ENCODE peak calls at places on chromosomes 11 and 22, in four cellular contexts. One of them, this sample, is unnamed.

GRCh38 chr11:111513240-111513605 is 1.0 kb upstream of the BTG4 start:
- DNase-seq in right lobe of liver: no peak
- DNase-seq in osteoblast: no peak
- DNase-seq in GM23338: no peak
- DNase-seq in this sample: no peak

GRCh38 chr11:27183672-27184457 is 143.2 kb downstream of the BBOX1 start:
- DNase-seq in GM23338: peak; percentile 82
- DNase-seq in right lobe of liver: peak; percentile 35
- DNase-seq in osteoblast: no peak
- DNase-seq in this sample: peak; percentile 51

GRCh38 chr22:39332441-39333064 is 13.1 kb upstream of the RPL3 start:
- DNase-seq in osteoblast: no peak
- DNase-seq in right lobe of liver: no peak
- DNase-seq in GM23338: no peak
- DNase-seq in this sample: no peak

GRCh38 chr11:31884080-31884479 is 73.0 kb upstream of the PAX6 start:
- DNase-seq in GM23338: no peak
- DNase-seq in right lobe of liver: no peak
- DNase-seq in osteoblast: no peak
- DNase-seq in this sample: no peak

GRCh38 chr22:22798716-22799115 is 88.9 kb upstream of the IGLL5 start:
- DNase-seq in GM23338: no peak
- DNase-seq in right lobe of liver: no peak
- DNase-seq in osteoblast: no peak
- DNase-seq in this sample: no peak

GRCh38 chr22:40556641-40557040 is 79.9 kb downstream of the MRTFA start:
- DNase-seq in osteoblast: no peak
- DNase-seq in GM23338: no peak
- DNase-seq in right lobe of liver: no peak
- DNase-seq in this sample: no peak

GRCh38 chr22:20986365-20986764 is 4.3 kb downstream of the LZTR1 start:
- DNase-seq in osteoblast: no peak
- DNase-seq in GM23338: no peak
- DNase-seq in right lobe of liver: no peak
- DNase-seq in this sample: no peak

GRCh38 chr11:119594639-119595249 is 134.3 kb downstream of the NECTIN1 start:
- DNase-seq in GM23338: no peak
- DNase-seq in osteoblast: peak; percentile 88
- DNase-seq in right lobe of liver: no peak
- DNase-seq in this sample: peak; percentile 49

GRCh38 chr11:68527585-68527984 is 67.0 kb downstream of the PPP6R3 start:
- DNase-seq in osteoblast: no peak
- DNase-seq in GM23338: no peak
- DNase-seq in right lobe of liver: no peak
- DNase-seq in this sample: no peak

GRCh38 chr11:59135648-59136461 is 6.8 kb upstream of the FAM111A start:
- DNase-seq in right lobe of liver: peak; percentile 83
- DNase-seq in osteoblast: peak; percentile 91
- DNase-seq in GM23338: peak; percentile 88
- DNase-seq in this sample: peak; percentile 82

GRCh38 chr11:44877908-44878459 is 72.7 kb downstream of the TP53I11 start:
- DNase-seq in osteoblast: peak; percentile 48
- DNase-seq in right lobe of liver: no peak
- DNase-seq in GM23338: peak; percentile 46
- DNase-seq in this sample: no peak

GRCh38 chr11:119295178-119295577 is 21.8 kb downstream of the MCAM start:
- DNase-seq in osteoblast: no peak
- DNase-seq in right lobe of liver: no peak
- DNase-seq in GM23338: no peak
- DNase-seq in this sample: no peak

GRCh38 chr11:133966147-133966546 is 9.4 kb upstream of the IGSF9B start:
- DNase-seq in right lobe of liver: no peak
- DNase-seq in osteoblast: no peak
- DNase-seq in GM23338: no peak
- DNase-seq in this sample: no peak

GRCh38 chr11:133969072-133969471 is 12.3 kb upstream of the IGSF9B start:
- DNase-seq in osteoblast: no peak
- DNase-seq in right lobe of liver: no peak
- DNase-seq in GM23338: no peak
- DNase-seq in this sample: no peak

GRCh38 chr11:133968300-133968699 is 11.5 kb upstream of the IGSF9B start:
- DNase-seq in GM23338: peak; percentile 69
- DNase-seq in osteoblast: no peak
- DNase-seq in right lobe of liver: no peak
- DNase-seq in this sample: no peak

GRCh38 chr11:133966924-133967598 is 10.3 kb upstream of the IGSF9B start:
- DNase-seq in osteoblast: no peak
- DNase-seq in GM23338: peak; percentile 83
- DNase-seq in right lobe of liver: no peak
- DNase-seq in this sample: no peak

DNA sequence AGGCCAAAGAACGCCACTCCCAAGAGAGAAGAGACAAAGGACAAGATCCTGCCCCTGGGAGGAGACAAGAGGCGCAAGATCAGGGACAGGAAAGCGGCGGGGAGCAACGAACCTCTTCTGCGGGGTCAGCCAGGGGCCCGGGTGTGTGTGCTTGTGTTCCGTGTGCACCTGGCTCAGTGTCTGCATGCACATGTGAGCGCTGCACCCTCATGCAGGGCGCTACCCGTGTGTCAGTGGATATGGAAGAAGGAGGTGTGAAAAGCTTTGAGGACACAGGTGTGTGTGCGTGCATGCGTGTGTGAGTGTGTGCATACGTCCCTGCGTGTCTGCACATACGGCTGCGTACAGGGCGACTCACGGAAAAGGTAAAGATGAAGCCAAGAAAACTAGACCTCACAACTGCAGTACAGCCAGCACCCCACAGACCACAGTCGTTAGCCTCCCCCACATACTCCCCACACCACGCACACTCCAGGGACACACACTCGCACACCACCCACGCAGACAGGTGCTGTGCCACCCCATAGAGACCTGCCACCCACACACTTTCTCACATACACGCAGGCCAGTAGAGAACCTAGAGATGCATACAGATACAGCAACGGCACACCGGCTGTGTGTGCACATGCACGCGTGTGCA is 11.0 kb upstream of the IGSF9B start:
- DNase-seq in GM23338: no peak
- DNase-seq in osteoblast: no peak
- DNase-seq in right lobe of liver: no peak
- DNase-seq in this sample: no peak
- TF ChIP-seq CTCF in GM23338: no peak
- TF ChIP-seq CTCF in osteoblast: no peak
- TF ChIP-seq CTCF in right lobe of liver: no peak
- TF ChIP-seq CTCF in this sample: no peak

DNA sequence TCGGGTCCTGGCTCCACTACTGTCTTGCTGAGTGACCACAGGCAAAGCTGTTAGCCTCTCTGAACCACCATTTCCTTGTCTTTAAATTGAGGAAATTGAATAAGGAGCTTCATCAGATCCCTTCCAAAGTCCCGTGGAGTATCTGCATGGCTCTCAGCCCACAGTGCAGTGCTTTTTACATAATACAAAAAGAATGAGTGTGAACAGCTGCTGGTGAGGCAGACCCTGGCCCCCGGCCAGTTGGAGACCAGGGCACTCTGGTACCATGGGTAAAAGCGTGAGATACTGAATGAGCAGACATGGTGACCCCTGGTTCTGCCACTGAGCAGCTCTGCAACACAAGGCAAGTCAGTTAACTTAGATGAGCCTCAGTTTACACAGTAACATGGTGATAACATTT is 86.8 kb downstream of the GALNT18 start:
- DNase-seq in GM23338: no peak
- DNase-seq in right lobe of liver: no peak
- DNase-seq in osteoblast: no peak
- DNase-seq in this sample: no peak
- H3K27ac ChIP-seq in GM23338: no peak overlapping the region
- H3K27ac ChIP-seq in right lobe of liver: no peak overlapping the region
- H3K27ac ChIP-seq in osteoblast: no peak overlapping the region
- H3K27ac ChIP-seq in this sample: peak overlapping the region; percentile 75

DNA sequence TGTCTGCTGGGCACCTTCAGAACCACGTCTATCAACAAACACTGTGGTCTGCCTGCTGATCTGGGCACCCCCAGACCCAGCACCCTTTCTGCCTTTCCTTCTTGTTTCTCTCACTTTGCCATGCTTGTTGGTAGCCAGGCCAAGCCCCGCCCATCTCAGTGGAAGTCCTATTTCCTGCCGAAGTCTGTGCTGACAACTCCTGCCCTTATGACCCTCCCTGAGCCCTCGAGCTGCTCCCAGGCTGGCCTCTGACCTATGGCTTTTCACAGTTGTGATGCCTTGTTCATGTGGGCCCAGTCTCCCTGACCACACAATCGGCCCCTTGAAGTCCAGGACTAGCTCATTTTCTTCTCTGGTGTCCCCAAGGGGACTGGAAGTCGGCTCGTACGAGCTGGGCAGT is 132.1 kb downstream of the DSCAML1 start:
- DNase-seq in GM23338: no peak
- DNase-seq in right lobe of liver: no peak
- DNase-seq in osteoblast: no peak
- DNase-seq in this sample: no peak
- H3K27me3 ChIP-seq in GM23338: no peaks in the 10 kb centered on the region
- H3K27me3 ChIP-seq in right lobe of liver: no peaks in the 10 kb centered on the region
- H3K27me3 ChIP-seq in osteoblast: peaks cover 5% of the 10 kb centered on the region
- H3K27me3 ChIP-seq in this sample: peaks cover 3% of the 10 kb centered on the region

GRCh38 chr11:108662700-108663099 is 2.2 kb upstream of the DDX10 start:
- DNase-seq in osteoblast: no peak
- DNase-seq in right lobe of liver: no peak
- DNase-seq in GM23338: no peak
- DNase-seq in this sample: no peak

GRCh38 chr11:108664241-108664640 is 628 bp upstream of the DDX10 start:
- DNase-seq in GM23338: no peak
- DNase-seq in osteoblast: peak; percentile 53
- DNase-seq in right lobe of liver: no peak
- DNase-seq in this sample: no peak

GRCh38 chr11:108663154-108663877 is 1.6 kb upstream of the DDX10 start:
- DNase-seq in right lobe of liver: no peak
- DNase-seq in osteoblast: no peak
- DNase-seq in GM23338: no peak
- DNase-seq in this sample: no peak

GRCh38 chr11:108666373-108666772 is 1.5 kb downstream of the DDX10 start:
- DNase-seq in GM23338: peak; percentile 48
- DNase-seq in right lobe of liver: no peak
- DNase-seq in osteoblast: no peak
- DNase-seq in this sample: no peak

GRCh38 chr11:108664730-108665525 is at the start of gene DDX10:
- DNase-seq in osteoblast: peak; percentile 95
- DNase-seq in right lobe of liver: peak; percentile 97
- DNase-seq in GM23338: peak; percentile 99
- DNase-seq in this sample: peak; percentile 99
- TF ChIP-seq CTCF in osteoblast: no peak
- TF ChIP-seq CTCF in right lobe of liver: no peak
- TF ChIP-seq CTCF in GM23338: no peak
- TF ChIP-seq CTCF in this sample: no peak

DNA sequence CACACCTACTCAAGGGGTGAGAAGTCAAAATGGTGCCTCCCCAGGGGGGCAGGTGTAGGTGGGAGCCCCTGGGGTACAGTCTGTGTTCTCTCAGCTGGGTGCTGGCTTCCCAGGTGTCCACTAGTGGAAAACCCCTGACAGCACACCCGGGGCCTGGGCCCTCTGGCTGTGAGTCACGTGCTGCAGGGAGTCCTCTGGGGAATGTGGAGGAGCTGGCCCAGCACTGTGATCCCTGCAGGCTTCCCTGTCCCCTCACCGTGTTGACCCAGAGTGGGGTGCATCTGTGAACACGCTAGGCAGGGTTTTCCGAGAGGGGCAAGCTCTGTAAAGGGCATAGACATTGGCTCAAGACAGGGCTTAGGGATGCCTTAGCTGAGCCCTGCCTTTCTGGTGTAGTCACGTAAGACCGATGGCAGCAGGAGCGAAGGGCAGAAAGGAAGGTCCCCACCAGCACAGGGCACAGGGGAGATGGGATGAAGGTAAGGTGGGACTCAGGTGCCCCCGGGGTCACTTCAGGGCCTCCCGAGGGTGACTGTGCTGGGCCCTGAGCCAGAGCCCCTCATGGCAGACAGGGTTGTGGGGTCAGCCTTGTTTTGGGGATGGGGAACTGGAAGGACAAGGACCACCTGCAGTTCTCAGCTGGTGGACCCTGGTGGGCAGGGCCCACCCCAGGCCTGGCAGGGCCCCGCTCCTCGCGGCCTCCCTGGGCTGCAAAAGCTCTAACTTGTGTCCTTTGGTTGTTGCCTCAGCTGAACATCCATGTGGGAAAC is 14.1 kb downstream of the DERL3 start:
- DNase-seq in right lobe of liver: no peak
- DNase-seq in GM23338: no peak
- DNase-seq in osteoblast: no peak
- DNase-seq in this sample: no peak
- H3K27ac ChIP-seq in right lobe of liver: no peak overlapping the region
- H3K27ac ChIP-seq in GM23338: no peak overlapping the region
- H3K27ac ChIP-seq in osteoblast: peak overlapping the region; percentile 90
- H3K27ac ChIP-seq in this sample: no peak overlapping the region

GRCh38 chr11:126500981-126501380 is 145.5 kb downstream of the ST3GAL4 start:
- DNase-seq in osteoblast: no peak
- DNase-seq in right lobe of liver: no peak
- DNase-seq in GM23338: no peak
- DNase-seq in this sample: no peak
- H3K27me3 ChIP-seq in osteoblast: no peaks in the 10 kb centered on the region
- H3K27me3 ChIP-seq in right lobe of liver: peaks cover 8% of the 10 kb centered on the region
- H3K27me3 ChIP-seq in GM23338: no peaks in the 10 kb centered on the region
- H3K27me3 ChIP-seq in this sample: no peaks in the 10 kb centered on the region

GRCh38 chr22:37560682-37561208 is 465 bp downstream of the CDC42EP1 start:
- DNase-seq in GM23338: peak; percentile 41
- DNase-seq in right lobe of liver: peak; percentile 83
- DNase-seq in osteoblast: peak; percentile 92
- DNase-seq in this sample: no peak

GRCh38 chr22:37561209-37562048 is 1.1 kb downstream of the CDC42EP1 start:
- DNase-seq in GM23338: peak; percentile 96
- DNase-seq in right lobe of liver: peak; percentile 92
- DNase-seq in osteoblast: peak; percentile 99
- DNase-seq in this sample: peak; percentile 95

GRCh38 chr22:37563153-37564081 is 3.1 kb downstream of the CDC42EP1 start:
- DNase-seq in osteoblast: peak; percentile 99
- DNase-seq in right lobe of liver: peak; percentile 80
- DNase-seq in GM23338: peak; percentile 55
- DNase-seq in this sample: peak; percentile 91

GRCh38 chr22:37564111-37564711 is 3.9 kb downstream of the CDC42EP1 start:
- DNase-seq in osteoblast: peak; percentile 82
- DNase-seq in GM23338: no peak
- DNase-seq in right lobe of liver: no peak
- DNase-seq in this sample: no peak

GRCh38 chr22:37562049-37562784 is 1.9 kb downstream of the CDC42EP1 start:
- DNase-seq in right lobe of liver: no peak
- DNase-seq in GM23338: no peak
- DNase-seq in osteoblast: peak; percentile 75
- DNase-seq in this sample: no peak
- TF ChIP-seq CTCF in right lobe of liver: no peak
- TF ChIP-seq CTCF in GM23338: no peak
- TF ChIP-seq CTCF in osteoblast: no peak
- TF ChIP-seq CTCF in this sample: no peak

DNA sequence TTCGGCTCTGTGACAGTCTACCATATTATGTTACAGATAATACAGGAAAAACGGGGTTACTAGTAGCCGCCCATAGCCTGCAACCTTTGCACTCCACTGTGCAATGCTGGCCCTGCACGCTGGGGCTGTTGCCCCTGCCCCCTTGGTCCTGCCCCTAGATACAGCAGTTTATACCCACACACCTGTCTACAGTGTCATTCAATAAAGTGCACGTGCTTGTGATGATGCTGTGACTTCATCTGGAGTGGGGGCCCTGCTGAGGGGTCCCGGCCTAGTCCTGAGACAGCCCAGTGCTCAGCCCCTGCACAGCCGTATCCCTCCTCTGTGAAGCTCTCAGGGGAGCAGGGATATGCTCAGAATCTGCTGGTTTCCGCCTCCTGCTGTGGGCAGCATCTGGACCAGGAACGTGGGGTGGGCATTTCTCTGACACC is 1.2 kb downstream of the IFITM1 start:
- DNase-seq in GM23338: no peak
- DNase-seq in right lobe of liver: no peak
- DNase-seq in osteoblast: peak; percentile 89
- DNase-seq in this sample: no peak
- H3K27ac ChIP-seq in GM23338: no peak overlapping the region
- H3K27ac ChIP-seq in right lobe of liver: peak overlapping the region; percentile 85
- H3K27ac ChIP-seq in osteoblast: no peak overlapping the region
- H3K27ac ChIP-seq in this sample: peak overlapping the region; percentile 37

This sample was measured in tibial artery.